ENCODE peak calls at places on chromosomes 2 and 18, in four cellular contexts. One of them, this sample, is unnamed.

GRCh38 chr2:101300164-101300563 is 8.3 kb downstream of the RNF149 start:
- DNase-seq in H1: no peak
- DNase-seq in HepG2: no peak
- DNase-seq in A549: no peak
- DNase-seq in this sample: no peak

GRCh38 chr2:231666171-231667095 is 41.9 kb upstream of the PTMA start:
- DNase-seq in H1: peak; percentile 94
- DNase-seq in HepG2: peak; percentile 83
- DNase-seq in A549: peak; percentile 80
- DNase-seq in this sample: peak; percentile 91

GRCh38 chr2:208064220-208064951 is 39.1 kb upstream of the PLEKHM3 start:
- DNase-seq in H1: no peak
- DNase-seq in HepG2: peak; percentile 15
- DNase-seq in A549: no peak
- DNase-seq in this sample: peak; percentile 94

GRCh38 chr2:108267117-108267516 is 21.6 kb upstream of the SULT1C2 start:
- DNase-seq in H1: no peak
- DNase-seq in HepG2: no peak
- DNase-seq in A549: no peak
- DNase-seq in this sample: peak; percentile 71

GRCh38 chr2:108778857-108779256 is 7.7 kb upstream of the CCDC138 start:
- DNase-seq in H1: no peak
- DNase-seq in HepG2: no peak
- DNase-seq in A549: no peak
- DNase-seq in this sample: no peak

GRCh38 chr2:133806564-133806963 is 238.3 kb upstream of the NCKAP5 start:
- DNase-seq in H1: no peak
- DNase-seq in HepG2: no peak
- DNase-seq in A549: no peak
- DNase-seq in this sample: no peak

GRCh38 chr2:167264380-167264779 is 376.1 kb downstream of the XIRP2 start:
- DNase-seq in H1: no peak
- DNase-seq in HepG2: peak; percentile 3
- DNase-seq in A549: no peak
- DNase-seq in this sample: no peak

GRCh38 chr2:241155936-241156335 is 5.7 kb downstream of the PPP1R7 start:
- DNase-seq in H1: no peak
- DNase-seq in HepG2: no peak
- DNase-seq in A549: no peak
- DNase-seq in this sample: no peak

GRCh38 chr2:238061310-238062202 is 755 bp downstream of the SCLY start:
- DNase-seq in H1: no peak
- DNase-seq in HepG2: peak; percentile 35
- DNase-seq in A549: peak; percentile 53
- DNase-seq in this sample: peak; percentile 33

GRCh38 chr2:240595381-240596079 is 9.0 kb downstream of the CAPN10 start:
- DNase-seq in H1: peak; percentile 17
- DNase-seq in HepG2: peak; percentile 64
- DNase-seq in A549: peak; percentile 50
- DNase-seq in this sample: no peak

GRCh38 chr2:154992826-154993225 is 294.3 kb downstream of the KCNJ3 start:
- DNase-seq in H1: no peak
- DNase-seq in HepG2: no peak
- DNase-seq in A549: no peak
- DNase-seq in this sample: no peak

GRCh38 chr2:33322099-33322498 is 154.3 kb upstream of the RASGRP3 start:
- DNase-seq in H1: no peak
- DNase-seq in HepG2: no peak
- DNase-seq in A549: no peak
- DNase-seq in this sample: peak; percentile 80

GRCh38 chr2:192117705-192118104 is 77.0 kb downstream of the TMEFF2 start:
- DNase-seq in H1: no peak
- DNase-seq in HepG2: no peak
- DNase-seq in A549: no peak
- DNase-seq in this sample: no peak

GRCh38 chr18:43780782-43781340 is 503.6 kb upstream of the SYT4 start:
- DNase-seq in H1: no peak
- DNase-seq in HepG2: no peak
- DNase-seq in A549: no peak
- DNase-seq in this sample: peak; percentile 29

GRCh38 chr18:23453657-23454011 is 547 bp downstream of the RIOK3 start:
- DNase-seq in H1: no peak
- DNase-seq in HepG2: peak; percentile 23
- DNase-seq in A549: no peak
- DNase-seq in this sample: peak; percentile 69

GRCh38 chr2:230660294-230661060 is 52.2 kb upstream of the CAB39 start:
- DNase-seq in H1: no peak
- DNase-seq in HepG2: peak; percentile 47
- DNase-seq in A549: no peak
- DNase-seq in this sample: no peak

GRCh38 chr2:15119722-15120175 is 441.4 kb downstream of the NBAS start:
- DNase-seq in H1: peak; percentile 29
- DNase-seq in HepG2: no peak
- DNase-seq in A549: no peak
- DNase-seq in this sample: no peak

GRCh38 chr2:27250652-27251379 is 12.0 kb downstream of the SLC30A3 start:
- DNase-seq in H1: no peak
- DNase-seq in HepG2: no peak
- DNase-seq in A549: no peak
- DNase-seq in this sample: no peak

GRCh38 chr18:63160172-63160995 is 159.2 kb downstream of the BCL2 start:
- DNase-seq in H1: no peak
- DNase-seq in HepG2: no peak
- DNase-seq in A549: no peak
- DNase-seq in this sample: no peak

GRCh38 chr2:144553379-144553778 is 33.5 kb upstream of the ZEB2 start:
- DNase-seq in H1: no peak
- DNase-seq in HepG2: no peak
- DNase-seq in A549: no peak
- DNase-seq in this sample: peak; percentile 97

GRCh38 chr18:41936471-41937134 is 18.4 kb upstream of the PIK3C3 start:
- DNase-seq in H1: no peak
- DNase-seq in HepG2: no peak
- DNase-seq in A549: no peak
- DNase-seq in this sample: no peak

GRCh38 chr2:38598991-38599295 is 3.8 kb downstream of the HNRNPLL start:
- DNase-seq in H1: no peak
- DNase-seq in HepG2: peak; percentile 39
- DNase-seq in A549: no peak
- DNase-seq in this sample: peak; percentile 51

GRCh38 chr2:226087505-226088365 is 688.2 kb downstream of the NYAP2 start:
- DNase-seq in H1: no peak
- DNase-seq in HepG2: peak; percentile 5
- DNase-seq in A549: no peak
- DNase-seq in this sample: no peak

GRCh38 chr2:37414470-37414949 is 70.1 kb downstream of the QPCT start:
- DNase-seq in H1: no peak
- DNase-seq in HepG2: peak; percentile 39
- DNase-seq in A549: peak; percentile 69
- DNase-seq in this sample: peak; percentile 81

GRCh38 chr2:37418956-37419355 is 74.5 kb downstream of the QPCT start:
- DNase-seq in H1: no peak
- DNase-seq in HepG2: no peak
- DNase-seq in A549: no peak
- DNase-seq in this sample: peak; percentile 58

GRCh38 chr2:37421686-37422085 is 77.3 kb downstream of the QPCT start:
- DNase-seq in H1: no peak
- DNase-seq in HepG2: no peak
- DNase-seq in A549: no peak
- DNase-seq in this sample: no peak

GRCh38 chr2:37415128-37415817 is 70.8 kb downstream of the QPCT start:
- DNase-seq in H1: no peak
- DNase-seq in HepG2: no peak
- DNase-seq in A549: no peak
- DNase-seq in this sample: peak; percentile 54

GRCh38 chr2:37417321-37417720 is 72.9 kb downstream of the QPCT start:
- DNase-seq in H1: no peak
- DNase-seq in HepG2: no peak
- DNase-seq in A549: no peak
- DNase-seq in this sample: peak; percentile 81
- TF ChIP-seq USF2 in H1: no peak
- TF ChIP-seq USF2 in HepG2: no peak
- TF ChIP-seq USF2 in A549: no peak
- TF ChIP-seq USF2 in this sample: no peak

GRCh38 chr2:163594572-163594971 is 141.2 kb downstream of the FIGN start:
- DNase-seq in H1: no peak
- DNase-seq in HepG2: no peak
- DNase-seq in A549: no peak
- DNase-seq in this sample: no peak
- TF ChIP-seq USF2 in H1: no peak
- TF ChIP-seq USF2 in HepG2: no peak
- TF ChIP-seq USF2 in A549: no peak
- TF ChIP-seq USF2 in this sample: no peak

GRCh38 chr2:5693288-5694015 is 1.3 kb downstream of the SOX11 start:
- DNase-seq in H1: no peak
- DNase-seq in HepG2: no peak
- DNase-seq in A549: no peak
- DNase-seq in this sample: peak; percentile 22
- TF ChIP-seq USF2 in H1: no peak
- TF ChIP-seq USF2 in HepG2: no peak
- TF ChIP-seq USF2 in A549: no peak
- TF ChIP-seq USF2 in this sample: no peak

GRCh38 chr2:86302320-86302719 is 35.1 kb downstream of the REEP1 start:
- DNase-seq in H1: no peak
- DNase-seq in HepG2: no peak
- DNase-seq in A549: no peak
- DNase-seq in this sample: no peak

GRCh38 chr2:86304416-86304815 is 33.0 kb downstream of the REEP1 start:
- DNase-seq in H1: no peak
- DNase-seq in HepG2: no peak
- DNase-seq in A549: no peak
- DNase-seq in this sample: no peak

GRCh38 chr2:86301010-86301409 is 36.4 kb downstream of the REEP1 start:
- DNase-seq in H1: no peak
- DNase-seq in HepG2: no peak
- DNase-seq in A549: no peak
- DNase-seq in this sample: no peak

GRCh38 chr2:86300496-86300895 is 36.9 kb downstream of the REEP1 start:
- DNase-seq in H1: no peak
- DNase-seq in HepG2: no peak
- DNase-seq in A549: no peak
- DNase-seq in this sample: no peak

GRCh38 chr2:86301711-86302202 is 35.7 kb downstream of the REEP1 start:
- DNase-seq in H1: no peak
- DNase-seq in HepG2: no peak
- DNase-seq in A549: no peak
- DNase-seq in this sample: no peak
- TF ChIP-seq USF2 in H1: no peak
- TF ChIP-seq USF2 in HepG2: no peak
- TF ChIP-seq USF2 in A549: no peak
- TF ChIP-seq USF2 in this sample: no peak

DNA sequence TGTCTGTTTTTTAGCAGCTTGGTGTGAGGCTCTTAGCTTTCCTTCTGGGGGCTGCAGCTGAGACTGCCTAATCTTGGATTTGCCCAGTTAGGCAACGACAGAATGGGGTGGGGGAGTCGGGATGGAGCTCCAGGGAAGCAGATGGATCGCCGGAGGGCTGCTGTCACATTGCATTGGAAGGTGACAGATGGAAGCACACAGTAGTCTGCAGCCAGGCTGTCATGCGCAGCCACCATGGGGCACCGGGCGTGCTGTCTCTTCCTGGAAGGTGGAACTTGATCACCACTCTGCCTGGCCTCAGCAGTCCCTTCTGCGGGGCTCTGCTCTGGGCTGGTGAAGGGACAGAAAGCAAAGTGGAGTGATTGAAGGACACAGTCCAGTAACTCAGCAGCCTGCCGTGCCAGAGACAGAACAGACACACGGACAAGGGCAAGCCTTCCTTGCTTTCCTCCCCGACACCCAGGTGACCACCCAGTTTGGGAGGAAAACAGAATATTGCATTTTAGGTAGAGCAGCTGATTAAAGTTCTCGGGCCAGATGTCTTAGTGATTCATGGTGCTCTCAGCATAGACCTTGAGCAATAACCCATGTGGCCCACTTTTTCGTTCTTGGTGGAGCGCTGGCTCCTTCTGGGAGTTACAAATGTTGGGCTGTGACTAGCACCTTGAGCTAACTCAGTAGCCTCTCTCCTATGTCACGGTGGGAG is 40.9 kb downstream of the RNF144A start:
- DNase-seq in H1: no peak
- DNase-seq in HepG2: no peak
- DNase-seq in A549: no peak
- DNase-seq in this sample: no peak
- TF ChIP-seq USF2 in H1: no peak
- TF ChIP-seq USF2 in HepG2: no peak
- TF ChIP-seq USF2 in A549: no peak
- TF ChIP-seq USF2 in this sample: no peak

DNA sequence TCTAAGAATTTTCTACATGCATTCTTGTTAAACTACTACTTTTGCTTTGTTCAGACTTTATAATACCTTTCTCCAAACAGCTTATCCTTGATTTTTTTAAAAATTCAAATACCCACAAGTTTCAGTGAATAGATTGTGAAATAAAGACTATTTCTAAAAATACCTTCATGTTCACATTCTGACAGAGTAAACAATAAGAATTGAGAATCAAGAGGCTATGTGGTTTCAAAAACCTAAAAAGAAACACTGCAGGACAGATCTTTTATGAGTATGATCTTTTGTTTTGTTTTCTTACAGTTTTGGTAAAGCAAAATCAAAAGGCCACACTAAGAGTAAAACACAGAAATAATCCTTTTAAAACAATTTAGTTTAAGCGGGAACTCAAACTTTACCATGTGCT is 21.2 kb downstream of the ALS2 start:
- DNase-seq in H1: no peak
- DNase-seq in HepG2: no peak
- DNase-seq in A549: no peak
- DNase-seq in this sample: no peak
- TF ChIP-seq USF2 in H1: no peak
- TF ChIP-seq USF2 in HepG2: no peak
- TF ChIP-seq USF2 in A549: no peak
- TF ChIP-seq USF2 in this sample: no peak

This sample was measured in IMR-90.